ENCODE peak calls at places on chromosomes 11 and 22, in seven cellular contexts. F is AML-193, K is T-cell, X is NCI-H2081, Y is fibroblast of the aortic adventitia, J is fibroblast of lung, A is kidney. L is an unnamed sample.
A peak's percentile ranks its signal among the peaks of the same experiment; 100 is the strongest.

GRCh38 chr22:11628651-11629511 is 3899.1 kb upstream of the OR11H1 start:
- DNase-seq in F (no peak), K (no peak), X (no peak), Y (no peak), J (no peak), A (peak; percentile 82), L (no peak)

GRCh38 chr11:44621140-44621681 is 55.7 kb downstream of the CD82 start:
- DNase-seq in F (peak; percentile 9), K (peak; percentile 51), X (peak; percentile 64), Y (peak; percentile 57), J (peak; percentile 52), A (peak; percentile 86), L (peak; percentile 37)

GRCh38 chr11:61834278-61835004 is 6.3 kb downstream of the FADS2 start:
- DNase-seq in F (peak; percentile 91), K (peak; percentile 64), X (peak; percentile 49), Y (peak; percentile 87), J (peak; percentile 90), A (peak; percentile 90), L (peak; percentile 81)

GRCh38 chr11:133957926-133958325 is 1.2 kb upstream of the IGSF9B start:
- DNase-seq in F (no peak), K (no peak), X (no peak), Y (no peak), J (no peak), A (no peak), L (no peak)

GRCh38 chr11:94880216-94880615 is 93.1 kb downstream of the CWC15 start:
- DNase-seq in F (no peak), K (no peak), X (no peak), Y (no peak), J (no peak), A (no peak), L (no peak)

GRCh38 chr11:8593935-8594909 is at the start of gene STK33:
- DNase-seq in F (peak; percentile 68), K (no peak), X (peak; percentile 79), Y (no peak), J (peak; percentile 40), A (peak; percentile 80), L (no peak)

GRCh38 chr22:23306438-23306921 is 126.2 kb downstream of the BCR start:
- DNase-seq in F (no peak), K (no peak), X (no peak), Y (peak; percentile 66), J (peak; percentile 64), A (peak; percentile 87), L (peak; percentile 63)

GRCh38 chr11:107969219-107969618 is 39.5 kb upstream of the CUL5 start:
- DNase-seq in F (no peak), K (no peak), X (no peak), Y (no peak), J (no peak), A (no peak), L (no peak)

GRCh38 chr11:128940603-128941002 is 2.1 kb downstream of the TP53AIP1 start:
- DNase-seq in F (no peak), K (no peak), X (no peak), Y (no peak), J (no peak), A (no peak), L (no peak)

GRCh38 chr11:37858398-37858797 is 1260.4 kb upstream of the RAG2 start:
- DNase-seq in F (peak; percentile 4), K (no peak), X (no peak), Y (no peak), J (no peak), A (no peak), L (no peak)

GRCh38 chr11:533586-534196 is 1.7 kb downstream of the HRAS start:
- DNase-seq in F (no peak), K (no peak), X (no peak), Y (no peak), J (no peak), A (no peak), L (no peak)

GRCh38 chr11:94271885-94272372 is 32.5 kb upstream of the IZUMO1R start:
- DNase-seq in F (no peak), K (no peak), X (no peak), Y (no peak), J (no peak), A (no peak), L (no peak)

GRCh38 chr11:121762820-121763219 is 310.1 kb upstream of the SORL1-AS1 start:
- DNase-seq in F (no peak), K (no peak), X (peak; percentile 32), Y (peak; percentile 63), J (peak; percentile 66), A (peak; percentile 73), L (peak; percentile 18)

GRCh38 chr11:79244175-79244804 is 196.5 kb downstream of the TENM4 start:
- DNase-seq in F (no peak), K (no peak), X (no peak), Y (peak; percentile 96), J (peak; percentile 95), A (no peak), L (peak; percentile 87)

GRCh38 chr11:46698597-46698996 is 1.8 kb downstream of the ARHGAP1 start:
- DNase-seq in F (no peak), K (no peak), X (no peak), Y (no peak), J (no peak), A (no peak), L (no peak)

GRCh38 chr11:17608830-17609229 is 61.8 kb downstream of the OTOG start:
- DNase-seq in F (no peak), K (no peak), X (no peak), Y (no peak), J (no peak), A (no peak), L (no peak)

GRCh38 chr22:17239156-17239701 is 20.0 kb upstream of the ADA2 start:
- DNase-seq in F (no peak), K (no peak), X (no peak), Y (no peak), J (no peak), A (peak; percentile 39), L (no peak)

GRCh38 chr11:69039501-69039900 is 9.2 kb upstream of the TPCN2 start:
- DNase-seq in F (no peak), K (no peak), X (no peak), Y (peak; percentile 50), J (no peak), A (no peak), L (no peak)

L was measured in fibroblast of gingiva.